ENCODE peak calls at places on chromosomes 6 and 20, in seven cellular contexts. P is SJSA1, L is BE2C, O is heart right ventricle, E is A549, K is left ventricle myocardium inferior, U is AG09309. R is an unnamed sample.

GRCh38 chr6:75296811-75297779 is 12.5 kb upstream of the TMEM30A start:
- DNase-seq in P (no peak), L (no peak), O (no peak), E (peak), K (no peak), U (peak), R (peak)

GRCh38 chr20:3133156-3133555 is 26.5 kb downstream of the FASTKD5 start:
- DNase-seq in P (no peak), L (no peak), O (no peak), E (peak), K (no peak), U (no peak), R (no peak)

GRCh38 chr6:7267521-7268091 is 45.4 kb downstream of the SSR1 start:
- DNase-seq in P (peak), L (peak), O (no peak), E (peak), K (no peak), U (peak), R (peak)

GRCh38 chr6:13453172-13453552 is 34.2 kb downstream of the GFOD1 start:
- DNase-seq in P (no peak), L (no peak), O (no peak), E (no peak), K (no peak), U (no peak), R (no peak)

GRCh38 chr6:4575724-4576123 is 200.5 kb upstream of the CDYL start:
- DNase-seq in P (no peak), L (no peak), O (no peak), E (no peak), K (no peak), U (no peak), R (no peak)

GRCh38 chr6:166335378-166336366 is 6.7 kb downstream of the SFT2D1 start:
- DNase-seq in P (no peak), L (no peak), O (no peak), E (no peak), K (no peak), U (no peak), R (no peak)

GRCh38 chr6:36612101-36612625 is 18.0 kb downstream of the SRSF3 start:
- DNase-seq in P (no peak), L (no peak), O (no peak), E (no peak), K (no peak), U (no peak), R (no peak)

GRCh38 chr20:34473262-34473883 is 42.8 kb upstream of the DYNLRB1 start:
- DNase-seq in P (no peak), L (peak), O (peak), E (peak), K (peak), U (peak), R (peak)

GRCh38 chr20:40493071-40493470 is 196.0 kb downstream of the MAFB start:
- DNase-seq in P (no peak), L (no peak), O (peak), E (no peak), K (peak), U (peak), R (no peak)

GRCh38 chr6:110101885-110102284 is 77.6 kb downstream of the WASF1 start:
- DNase-seq in P (no peak), L (no peak), O (no peak), E (no peak), K (no peak), U (no peak), R (no peak)

DNA sequence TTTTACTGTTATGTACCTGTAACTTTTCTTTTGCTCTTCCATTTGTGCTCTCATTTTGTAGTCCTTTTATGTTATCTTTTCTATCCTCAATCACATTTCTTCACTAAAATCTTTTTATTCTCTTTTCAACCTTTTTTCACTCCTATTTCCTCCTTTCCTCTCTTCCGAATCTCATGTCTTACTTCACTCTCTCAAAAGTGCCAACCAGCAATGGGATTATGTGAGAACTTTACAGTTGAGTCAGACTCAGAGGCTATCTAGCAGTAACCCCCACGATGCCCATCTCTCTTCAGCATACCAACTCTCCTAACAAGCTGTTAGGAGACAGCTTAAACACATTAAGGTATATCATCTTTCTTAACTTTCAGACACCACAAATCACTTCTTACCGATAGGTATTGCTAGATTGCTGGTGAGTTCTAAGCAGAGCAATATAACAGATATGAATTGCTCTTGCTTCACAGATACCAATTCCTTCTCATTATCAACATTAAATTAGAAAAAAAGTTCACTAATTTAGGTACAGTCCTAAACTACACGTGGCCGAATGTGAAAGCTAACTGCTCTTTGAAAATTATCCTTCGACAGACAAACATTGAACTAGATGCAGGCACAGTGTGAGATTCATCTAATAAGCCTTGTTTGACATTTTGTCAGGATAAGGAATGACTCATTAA is 1.4 kb downstream of the FAM184A start:
- DNase-seq in P (no peak), L (no peak), O (no peak), E (no peak), K (no peak), U (no peak), R (no peak)
- H3K4me3 ChIP-seq in P (no peak), L (no peak), O (peak), E (no peak), K (peak), U (no peak), R (no peak)

DNA sequence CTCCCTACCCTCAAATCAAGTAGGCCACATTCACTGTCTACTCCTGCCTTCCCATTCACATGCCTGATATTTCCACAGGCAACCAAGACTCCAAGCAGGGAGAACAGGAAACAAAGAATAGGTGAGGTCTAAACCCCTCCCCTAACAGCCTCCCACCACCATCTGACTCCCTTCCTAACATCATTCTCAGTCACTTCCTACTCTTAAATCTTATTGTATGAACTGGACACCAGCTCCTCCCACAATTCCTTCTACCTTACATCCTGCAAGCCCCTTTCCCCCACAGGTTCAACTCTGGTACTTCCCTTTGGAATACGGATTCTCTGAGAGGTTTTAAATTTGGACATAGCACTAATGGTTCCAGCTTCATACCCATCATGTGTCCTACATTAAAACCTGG is 944 bp upstream of the C6orf136 start:
- DNase-seq in P (no peak), L (no peak), O (no peak), E (no peak), K (no peak), U (no peak), R (no peak)
- H3K4me3 ChIP-seq in P (no peak), L (no peak), O (no peak), E (no peak), K (peak), U (no peak), R (no peak)

GRCh38 chr6:32432050-32432450 is 7.6 kb upstream of the HLA-DRA start:
- DNase-seq in P (peak), L (no peak), O (no peak), E (peak), K (no peak), U (no peak), R (no peak)

GRCh38 chr6:32439139-32439538 is 548 bp upstream of the HLA-DRA start:
- DNase-seq in P (no peak), L (no peak), O (no peak), E (no peak), K (no peak), U (no peak), R (no peak)

GRCh38 chr6:32439708-32440214 is at the start of gene HLA-DRA:
- DNase-seq in P (peak), L (no peak), O (peak), E (peak), K (no peak), U (no peak), R (peak)

GRCh38 chr6:32442243-32442667 is 2.6 kb downstream of the HLA-DRA start:
- DNase-seq in P (no peak), L (no peak), O (no peak), E (no peak), K (no peak), U (no peak), R (no peak)

DNA sequence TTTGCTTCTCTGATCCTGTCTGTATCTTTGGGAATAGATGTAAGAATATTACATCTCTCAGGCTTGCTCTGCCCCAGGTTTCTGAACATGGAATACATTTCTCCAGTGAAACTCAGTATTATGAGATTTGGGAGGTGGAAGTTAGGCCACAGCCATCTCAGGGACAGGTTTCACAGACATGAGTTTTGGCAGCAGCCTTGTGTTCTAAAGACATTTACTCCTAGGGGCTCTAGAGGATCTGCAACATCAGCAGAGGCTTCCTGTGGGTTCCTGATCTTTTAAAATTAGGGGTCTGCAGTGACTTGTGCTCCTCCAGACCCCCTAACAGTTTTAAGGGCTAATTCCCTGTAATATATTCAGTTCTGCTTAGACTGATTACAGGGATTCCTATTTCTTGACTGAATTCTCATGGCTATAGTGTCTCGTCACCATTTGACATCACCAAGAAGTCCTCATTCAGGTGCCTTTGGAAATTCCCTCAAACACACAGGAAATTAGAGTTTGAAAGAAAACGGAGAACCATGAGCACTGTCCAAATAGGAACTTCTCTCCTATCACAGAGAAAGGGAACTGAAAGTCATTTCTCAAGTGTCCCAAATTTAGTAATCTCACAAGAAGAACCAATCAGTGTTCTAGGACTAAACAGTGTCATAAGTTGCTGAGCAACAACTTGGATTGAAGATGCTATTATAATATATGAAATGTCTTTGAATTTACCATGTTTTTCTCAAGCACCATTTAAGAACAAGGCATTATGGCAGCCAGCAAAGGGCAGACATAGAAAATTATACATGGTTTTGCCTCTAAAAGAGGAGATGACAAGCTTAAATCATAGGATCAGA is 2.5 kb upstream of the HLA-DRA start:
- DNase-seq in P (no peak), L (no peak), O (no peak), E (no peak), K (no peak), U (no peak), R (no peak)
- H3K4me3 ChIP-seq in P (no peak), L (no peak), O (no peak), E (no peak), K (no peak), U (no peak), R (no peak)

DNA sequence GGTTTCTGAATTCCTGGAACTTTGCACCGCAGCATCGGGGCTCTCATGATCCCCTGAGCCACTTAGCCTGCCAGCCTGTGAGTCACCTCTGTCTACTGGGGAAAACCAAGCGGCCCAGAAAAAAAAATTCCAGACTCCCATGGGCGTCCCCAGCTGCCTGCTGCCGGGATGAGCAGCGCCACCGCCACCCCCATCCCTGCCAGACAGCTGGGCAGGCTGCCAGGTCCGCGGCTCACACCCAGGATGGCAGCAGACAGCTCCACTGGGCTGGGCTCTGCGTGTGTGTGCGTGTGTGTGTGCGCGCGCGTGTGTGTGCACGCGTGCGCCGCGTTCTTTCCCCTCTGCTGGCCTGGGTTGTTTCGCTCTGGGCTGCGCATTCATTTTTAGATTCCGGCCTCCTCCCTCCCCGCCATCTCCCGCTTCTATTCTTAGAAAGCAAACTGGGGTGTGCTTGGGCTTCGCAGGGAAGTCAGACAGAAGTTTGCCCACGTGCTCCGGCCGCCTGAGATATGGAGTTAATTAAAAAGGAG is 38.9 kb upstream of the PMEPA1 start:
- DNase-seq in P (peak), L (peak), O (peak), E (peak), K (peak), U (peak), R (peak)
- H3K4me3 ChIP-seq in P (peak), L (peak), O (peak), E (peak), K (peak), U (peak), R (peak)

GRCh38 chr6:1615651-1616420 is 6.1 kb downstream of the FOXC1 start:
- DNase-seq in P (no peak), L (no peak), O (no peak), E (no peak), K (no peak), U (no peak), R (no peak)

GRCh38 chr6:1613631-1614447 is 4.1 kb downstream of the FOXC1 start:
- DNase-seq in P (peak), L (peak), O (no peak), E (no peak), K (no peak), U (no peak), R (no peak)

GRCh38 chr6:1614448-1614766 is 4.7 kb downstream of the FOXC1 start:
- DNase-seq in P (no peak), L (no peak), O (no peak), E (no peak), K (no peak), U (no peak), R (no peak)

GRCh38 chr6:1616556-1617463 is 7.1 kb downstream of the FOXC1 start:
- DNase-seq in P (no peak), L (no peak), O (no peak), E (no peak), K (no peak), U (no peak), R (no peak)

DNA sequence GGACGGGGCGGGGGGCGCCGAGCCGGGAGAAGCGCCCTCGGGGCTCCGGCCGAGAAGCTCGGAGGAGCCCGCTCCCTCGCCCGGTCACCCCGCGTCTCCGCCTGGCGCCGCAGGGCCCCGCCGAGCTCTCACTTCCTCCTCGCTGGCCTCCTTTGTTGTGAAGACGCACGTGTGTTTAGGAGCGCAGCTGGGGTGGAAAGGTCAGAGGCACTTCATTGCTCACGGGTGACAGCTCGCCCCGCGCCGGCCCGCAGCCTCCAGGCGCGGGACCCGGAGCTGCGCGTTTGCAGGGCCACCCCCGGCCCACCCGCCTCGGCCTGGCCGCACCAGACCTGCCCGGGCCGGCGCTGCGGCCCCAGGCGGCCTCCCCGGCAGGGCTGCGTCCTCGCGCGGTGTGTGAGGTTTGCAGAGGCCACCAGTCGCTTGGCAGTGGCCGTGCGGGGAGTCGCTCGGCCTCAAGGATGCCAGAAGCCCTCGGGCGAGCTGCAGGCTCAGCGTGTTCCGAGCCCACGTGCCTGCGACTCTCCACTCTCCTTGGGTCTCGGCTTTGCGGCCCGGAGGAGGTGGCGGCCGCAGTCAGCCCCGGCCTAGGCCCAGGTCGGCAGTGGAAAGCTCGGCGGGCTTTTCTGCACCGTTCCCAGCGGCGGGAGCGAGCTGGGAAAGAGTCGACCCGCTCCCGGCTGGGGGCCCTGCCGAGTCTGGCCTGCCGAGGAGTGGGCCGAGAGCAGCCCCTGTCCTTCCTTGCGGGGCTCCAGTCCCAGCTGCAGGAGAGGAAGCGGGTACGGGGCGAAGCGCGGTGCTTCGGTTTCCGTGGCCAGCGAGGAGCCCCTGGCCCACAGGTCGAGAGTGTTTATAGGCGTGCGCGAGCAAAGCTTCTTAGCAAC is 5.3 kb downstream of the FOXC1 start:
- DNase-seq in P (peak), L (no peak), O (no peak), E (no peak), K (no peak), U (no peak), R (no peak)
- H3K4me3 ChIP-seq in P (peak), L (no peak), O (peak), E (no peak), K (peak), U (no peak), R (no peak)

R was measured in HFF-Myc.